ENCODE peak calls at places on chromosomes 6 and 20, in four cellular contexts. N is GM23338, T is HAP-1, Z is fibroblast of lung. U is an unnamed sample.

GRCh38 chr6:153790048-153790447 is 249.0 kb upstream of the OPRM1 start:
- DNase-seq in N (peak; percentile 34), T (no peak), Z (peak; percentile 88), U (peak; percentile 51)

GRCh38 chr20:25623225-25623735 is 534 bp downstream of the NANP start:
- DNase-seq in N (peak; percentile 27), T (peak; percentile 59), Z (no peak), U (peak; percentile 50)

GRCh38 chr20:58907481-58908137 is 55.1 kb downstream of the GNAS start:
- DNase-seq in N (no peak), T (peak; percentile 73), Z (peak; percentile 100), U (peak; percentile 85)

GRCh38 chr6:20426177-20427082 is 24.8 kb downstream of the E2F3 start:
- DNase-seq in N (no peak), T (no peak), Z (no peak), U (no peak)

GRCh38 chr6:14326774-14327173 is 209.2 kb downstream of the CD83 start:
- DNase-seq in N (no peak), T (no peak), Z (no peak), U (no peak)

GRCh38 chr6:150537481-150537880 is 62.2 kb upstream of the PLEKHG1 start:
- DNase-seq in N (no peak), T (no peak), Z (no peak), U (no peak)

GRCh38 chr6:7761047-7761446 is 35.1 kb downstream of the BMP6 start:
- DNase-seq in N (no peak), T (no peak), Z (peak; percentile 11), U (no peak)

GRCh38 chr20:50991076-50991475 is 31.8 kb downstream of the KCNG1 start:
- DNase-seq in N (no peak), T (no peak), Z (no peak), U (no peak)

GRCh38 chr6:70884074-70884983 is 72.5 kb downstream of the B3GAT2 start:
- DNase-seq in N (peak; percentile 89), T (peak; percentile 82), Z (peak; percentile 51), U (peak; percentile 32)

GRCh38 chr20:7859371-7859802 is 80.9 kb downstream of the HAO1 start:
- DNase-seq in N (peak; percentile 72), T (peak; percentile 20), Z (peak; percentile 80), U (peak; percentile 54)

GRCh38 chr6:56143796-56144195 is 103.6 kb downstream of the COL21A1 start:
- DNase-seq in N (no peak), T (no peak), Z (no peak), U (no peak)

GRCh38 chr20:13200767-13201500 is 20.1 kb upstream of the ISM1 start:
- DNase-seq in N (peak; percentile 25), T (peak; percentile 60), Z (no peak), U (no peak)

GRCh38 chr20:58893355-58894151 is 41.0 kb downstream of the GNAS start:
- DNase-seq in N (no peak), T (peak; percentile 45), Z (no peak), U (no peak)

GRCh38 chr20:50658804-50659380 is 32.5 kb downstream of the RIPOR3 start:
- DNase-seq in N (no peak), T (no peak), Z (no peak), U (no peak)

GRCh38 chr20:4573564-4574355 is 147.9 kb upstream of the PRND start:
- DNase-seq in N (no peak), T (no peak), Z (peak; percentile 98), U (peak; percentile 67)

GRCh38 chr6:107956586-107957164 is 1.3 kb downstream of the SEC63 start:
- DNase-seq in N (no peak), T (no peak), Z (peak; percentile 75), U (no peak)

GRCh38 chr20:51258582-51259175 is 235.8 kb upstream of the KCNG1 start:
- DNase-seq in N (no peak), T (no peak), Z (no peak), U (no peak)

GRCh38 chr6:5246870-5247161 is 13.9 kb downstream of the LYRM4 start:
- DNase-seq in N (no peak), T (no peak), Z (no peak), U (no peak)

GRCh38 chr20:48357714-48358113 is 470.1 kb downstream of the PREX1 start:
- DNase-seq in N (no peak), T (no peak), Z (no peak), U (no peak)
- H3K36me3 ChIP-seq in N (no peaks in the 10 kb centered on the region), T (no peaks in the 10 kb centered on the region), Z (no peaks in the 10 kb centered on the region), U (no peaks in the 10 kb centered on the region)

GRCh38 chr20:20795119-20795518 is 82.7 kb upstream of the RALGAPA2 start:
- DNase-seq in N (no peak), T (no peak), Z (no peak), U (no peak)
- H3K27me3 ChIP-seq in N (no peaks in the 10 kb centered on the region), T (no peaks in the 10 kb centered on the region), Z (no peaks in the 10 kb centered on the region), U (no peaks in the 10 kb centered on the region)

DNA sequence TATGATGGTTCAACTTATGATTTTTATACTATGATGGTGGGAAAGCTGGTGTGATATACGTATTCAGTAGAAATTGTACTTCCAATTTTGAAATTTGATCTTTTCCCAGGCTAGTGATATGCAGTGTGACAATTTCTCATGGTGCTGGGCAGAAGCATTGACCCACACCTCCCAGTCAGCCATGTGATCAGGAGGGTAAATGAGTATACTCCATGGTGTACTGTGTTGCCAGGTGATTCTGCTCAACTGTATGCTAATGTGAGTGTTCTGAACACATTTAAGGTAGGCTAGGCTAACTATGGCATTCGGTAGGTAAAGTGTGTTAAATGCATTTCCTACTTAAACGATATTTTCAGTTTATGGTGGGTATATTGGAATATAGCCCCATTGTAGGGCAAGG is 19.1 kb downstream of the PTPRA start:
- DNase-seq in N (no peak), T (no peak), Z (no peak), U (no peak)
- H3K4me3 ChIP-seq in N (no peak overlapping the region), T (no peak overlapping the region), Z (no peak overlapping the region), U (no peak overlapping the region)

GRCh38 chr6:169223006-169223405 is 30.6 kb downstream of the THBS2 start:
- DNase-seq in N (no peak), T (no peak), Z (no peak), U (no peak)

GRCh38 chr6:169224185-169224695 is 29.4 kb downstream of the THBS2 start:
- DNase-seq in N (no peak), T (no peak), Z (peak; percentile 74), U (no peak)

GRCh38 chr6:169220068-169220964 is 33.3 kb downstream of the THBS2 start:
- DNase-seq in N (no peak), T (no peak), Z (no peak), U (no peak)

GRCh38 chr6:169221264-169221663 is 32.4 kb downstream of the THBS2 start:
- DNase-seq in N (peak; percentile 22), T (no peak), Z (no peak), U (no peak)

DNA sequence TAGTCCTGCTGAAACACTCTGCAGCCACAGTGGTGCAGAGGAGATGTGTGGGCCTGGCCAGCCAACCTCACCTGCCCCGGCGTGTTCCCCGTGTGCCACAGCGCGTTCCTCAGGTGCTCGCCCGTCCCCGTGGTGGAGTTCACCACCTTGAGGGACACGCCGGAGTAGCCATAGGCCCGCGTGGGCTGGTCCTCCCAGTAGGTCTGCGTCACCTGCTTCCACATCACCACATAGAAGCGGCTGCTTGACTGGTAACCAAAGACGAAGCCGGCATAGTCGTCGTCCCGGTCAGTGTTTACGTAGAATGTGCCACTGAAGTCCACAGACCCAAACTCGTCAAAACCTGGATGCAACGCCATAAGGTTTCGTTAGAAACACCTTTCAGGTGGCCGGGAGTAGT is 31.5 kb downstream of the THBS2 start:
- DNase-seq in N (no peak), T (no peak), Z (no peak), U (no peak)
- H3K36me3 ChIP-seq in N (peaks cover 25% of the 10 kb centered on the region), T (no peaks in the 10 kb centered on the region), Z (peaks cover 21% of the 10 kb centered on the region), U (peaks cover 96% of the 10 kb centered on the region)

U was measured in MG63.